ENCODE peak calls at places on chromosomes 3 and 15, in ten cellular contexts. F, A, S, U, G, Y, N, Q, R and I are unnamed samples.

GRCh38 chr3:145776782-145777408 is 384.1 kb downstream of the PLOD2 start:
- DNase-seq in F (peak), A (peak), S (no peak), U (peak), G (peak), Y (no peak), N (no peak), Q (no peak), R (peak), I (peak)

GRCh38 chr15:77634266-77634962 is 1.7 kb upstream of the LINGO1 start:
- DNase-seq in F (peak), A (peak), S (peak), U (peak), G (peak), Y (no peak), N (peak), Q (peak), R (peak), I (peak)

GRCh38 chr15:100043069-100043641 is 298.6 kb downstream of the ADAMTS17 start:
- DNase-seq in F (no peak), A (no peak), S (no peak), U (peak), G (no peak), Y (no peak), N (no peak), Q (no peak), R (no peak), I (no peak)

GRCh38 chr3:195591220-195591619 is 7.5 kb upstream of the APOD start:
- DNase-seq in F (no peak), A (no peak), S (no peak), U (no peak), G (no peak), Y (no peak), N (no peak), Q (no peak), R (no peak), I (no peak)

GRCh38 chr3:114556832-114557231 is 263.0 kb downstream of the TIGIT start:
- DNase-seq in F (no peak), A (no peak), S (no peak), U (no peak), G (no peak), Y (no peak), N (no peak), Q (no peak), R (no peak), I (no peak)

GRCh38 chr3:66603161-66603611 is 102.4 kb upstream of the LRIG1 start:
- DNase-seq in F (no peak), A (no peak), S (no peak), U (no peak), G (no peak), Y (no peak), N (no peak), Q (no peak), R (no peak), I (no peak)

GRCh38 chr15:26772588-26773484 is at the start of gene GABRB3:
- DNase-seq in F (peak), A (peak), S (no peak), U (peak), G (no peak), Y (no peak), N (peak), Q (peak), R (peak), I (peak)

GRCh38 chr3:85939026-85939616 is 980.3 kb downstream of the CADM2 start:
- DNase-seq in F (no peak), A (no peak), S (no peak), U (peak), G (no peak), Y (no peak), N (no peak), Q (no peak), R (no peak), I (no peak)

GRCh38 chr3:51719413-51720025 is 12.7 kb downstream of the GRM2 start:
- DNase-seq in F (no peak), A (no peak), S (no peak), U (no peak), G (no peak), Y (no peak), N (no peak), Q (no peak), R (no peak), I (no peak)

GRCh38 chr3:179666436-179667035 is 13.7 kb downstream of the USP13 start:
- DNase-seq in F (peak), A (no peak), S (no peak), U (peak), G (no peak), Y (no peak), N (no peak), Q (peak), R (peak), I (no peak)

GRCh38 chr3:4690277-4690676 is 197.1 kb downstream of the ITPR1 start:
- DNase-seq in F (no peak), A (no peak), S (no peak), U (no peak), G (no peak), Y (no peak), N (no peak), Q (no peak), R (no peak), I (no peak)

GRCh38 chr3:14360123-14360881 is 42.1 kb upstream of the SLC6A6 start:
- DNase-seq in F (no peak), A (no peak), S (no peak), U (peak), G (no peak), Y (no peak), N (no peak), Q (no peak), R (no peak), I (no peak)

GRCh38 chr3:21795863-21796392 is 44.9 kb upstream of the ZNF385D start:
- DNase-seq in F (no peak), A (no peak), S (no peak), U (no peak), G (no peak), Y (no peak), N (no peak), Q (no peak), R (no peak), I (no peak)

GRCh38 chr15:52798529-52799101 is 8.5 kb upstream of the ONECUT1 start:
- DNase-seq in F (peak), A (no peak), S (no peak), U (no peak), G (no peak), Y (no peak), N (no peak), Q (no peak), R (peak), I (peak)

GRCh38 chr15:73996267-73996666 is 1.8 kb downstream of the PML start:
- DNase-seq in F (no peak), A (no peak), S (no peak), U (no peak), G (no peak), Y (no peak), N (no peak), Q (no peak), R (no peak), I (no peak)

GRCh38 chr15:65682404-65682911 is 60.7 kb downstream of the SLC24A1 start:
- DNase-seq in F (no peak), A (no peak), S (no peak), U (no peak), G (no peak), Y (no peak), N (no peak), Q (no peak), R (no peak), I (no peak)

GRCh38 chr15:78804391-78804792 is 6.9 kb downstream of the ADAMTS7 start:
- DNase-seq in F (peak), A (no peak), S (no peak), U (no peak), G (no peak), Y (no peak), N (no peak), Q (no peak), R (peak), I (peak)

GRCh38 chr3:33052671-33053070 is 44.3 kb downstream of the GLB1 start:
- DNase-seq in F (no peak), A (no peak), S (no peak), U (no peak), G (no peak), Y (no peak), N (no peak), Q (no peak), R (no peak), I (no peak)

GRCh38 chr3:123013876-123014275 is 13.7 kb downstream of the SEMA5B start:
- DNase-seq in F (no peak), A (no peak), S (no peak), U (no peak), G (no peak), Y (no peak), N (no peak), Q (no peak), R (no peak), I (no peak)

GRCh38 chr15:58957101-58957973 is 23.9 kb upstream of the SLTM start:
- DNase-seq in F (peak), A (peak), S (peak), U (peak), G (peak), Y (peak), N (no peak), Q (no peak), R (peak), I (peak)

GRCh38 chr3:108250626-108251025 is 28.4 kb upstream of the IFT57 start:
- DNase-seq in F (no peak), A (no peak), S (no peak), U (peak), G (no peak), Y (no peak), N (no peak), Q (no peak), R (no peak), I (no peak)

GRCh38 chr3:126147932-126148683 is 32.3 kb downstream of the ALDH1L1 start:
- DNase-seq in F (peak), A (no peak), S (peak), U (no peak), G (no peak), Y (no peak), N (no peak), Q (no peak), R (peak), I (no peak)

GRCh38 chr15:31887246-31887645 is 143.1 kb upstream of the CHRNA7 start:
- DNase-seq in F (peak), A (peak), S (no peak), U (no peak), G (no peak), Y (no peak), N (no peak), Q (no peak), R (peak), I (peak)

DNA sequence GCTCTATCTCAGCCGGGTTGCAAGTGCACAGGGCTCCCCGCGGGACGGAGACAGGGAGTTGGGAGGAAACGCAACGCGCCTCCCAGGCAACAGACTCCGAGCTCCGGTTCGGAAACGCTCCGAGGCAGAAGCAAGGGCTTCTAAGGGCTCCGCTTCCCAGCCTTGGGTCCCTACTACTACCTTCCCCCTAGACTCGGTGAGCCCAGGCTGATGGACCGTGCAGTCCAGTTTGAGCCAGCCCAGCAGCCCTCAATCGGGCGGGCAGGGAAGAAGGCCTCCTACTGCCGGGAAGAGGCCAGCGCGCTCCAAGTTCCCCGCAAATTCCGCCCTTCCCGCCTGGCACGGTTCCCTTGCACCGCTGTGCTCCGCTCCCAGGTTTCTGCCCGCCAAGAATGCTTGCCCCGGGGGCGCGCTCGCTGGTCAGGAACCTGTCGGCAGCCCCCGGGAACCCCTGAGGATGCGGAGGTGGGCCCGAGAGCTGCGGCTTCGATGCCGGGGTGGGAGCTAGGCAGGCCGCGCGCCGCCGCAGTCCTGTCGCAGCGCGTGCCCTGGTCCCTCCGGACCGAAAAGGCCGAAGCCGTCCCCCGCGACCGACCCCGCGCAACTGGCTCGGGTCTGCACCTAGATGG is 728 bp downstream of the TRANK1 start:
- DNase-seq in F (peak), A (peak), S (peak), U (peak), G (no peak), Y (no peak), N (peak), Q (peak), R (peak), I (peak)
- TF ChIP-seq CTCF in F (no peak), A (no peak), S (no peak), U (peak), G (no peak), Y (no peak), N (no peak), Q (no peak), R (no peak), I (no peak)

DNA sequence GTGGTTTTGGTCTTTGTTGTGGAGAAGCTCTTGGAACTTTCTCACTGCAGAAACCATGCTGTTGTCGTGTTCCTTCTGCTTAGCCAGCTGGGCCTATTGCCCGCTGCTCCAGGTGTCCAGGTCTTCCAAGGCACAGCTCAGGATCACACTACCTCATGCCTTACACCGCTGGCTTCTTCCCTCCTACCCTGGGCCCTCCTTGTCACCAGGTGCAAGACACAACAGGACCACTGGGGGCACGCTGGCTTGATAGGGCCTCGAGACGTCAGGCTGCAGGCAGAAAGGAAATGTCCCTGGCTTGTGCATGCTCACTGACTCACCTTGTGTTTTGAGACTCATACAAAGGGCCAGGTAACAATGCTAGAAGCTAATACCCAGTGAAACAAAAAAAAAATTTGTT is 32.3 kb downstream of the PAQR9 start:
- DNase-seq in F (peak), A (no peak), S (no peak), U (no peak), G (no peak), Y (no peak), N (no peak), Q (no peak), R (peak), I (no peak)
- TF ChIP-seq CTCF in F (peak), A (no peak), S (no peak), U (peak), G (peak), Y (no peak), N (no peak), Q (no peak), R (peak), I (no peak)

GRCh38 chr15:51751687-51752683 is 588 bp downstream of the TMOD2 start:
- DNase-seq in F (peak), A (peak), S (peak), U (peak), G (no peak), Y (no peak), N (peak), Q (peak), R (peak), I (peak)
- TF ChIP-seq CTCF in F (no peak), A (no peak), S (no peak), U (no peak), G (no peak), Y (no peak), N (no peak), Q (no peak), R (no peak), I (no peak)

GRCh38 chr3:161273589-161274218 is 52.6 kb downstream of the NMD3 start:
- DNase-seq in F (no peak), A (peak), S (no peak), U (peak), G (no peak), Y (no peak), N (no peak), Q (no peak), R (no peak), I (peak)
- TF ChIP-seq CTCF in F (peak), A (peak), S (peak), U (peak), G (peak), Y (peak), N (no peak), Q (peak), R (peak), I (peak)

GRCh38 chr3:17307482-17307881 is 422.7 kb downstream of the PLCL2 start:
- DNase-seq in F (no peak), A (no peak), S (no peak), U (peak), G (no peak), Y (no peak), N (no peak), Q (no peak), R (no peak), I (no peak)
- TF ChIP-seq CTCF in F (no peak), A (no peak), S (no peak), U (no peak), G (no peak), Y (no peak), N (no peak), Q (no peak), R (no peak), I (no peak)